ENCODE peak calls at places on chromosomes 2 and 18, in seven cellular contexts. One of them, this sample, is unnamed.

GRCh38 chr2:235497096-235497495 is 3.3 kb downstream of the AGAP1 start:
- DNase-seq in fibroblast of lung: no peak
- DNase-seq in Peyer's patch: no peak
- DNase-seq in astrocyte: no peak
- DNase-seq in right atrium auricular region: no peak
- DNase-seq in lung: no peak
- DNase-seq in psoas muscle: no peak
- DNase-seq in this sample: no peak

GRCh38 chr2:47070155-47070919 is 84.8 kb downstream of the STPG4 start:
- DNase-seq in Peyer's patch: no peak
- DNase-seq in psoas muscle: peak
- DNase-seq in fibroblast of lung: no peak
- DNase-seq in lung: no peak
- DNase-seq in right atrium auricular region: no peak
- DNase-seq in astrocyte: no peak
- DNase-seq in this sample: no peak

GRCh38 chr2:24164416-24164973 is 10.4 kb upstream of the FAM228A start:
- DNase-seq in fibroblast of lung: peak
- DNase-seq in right atrium auricular region: no peak
- DNase-seq in psoas muscle: no peak
- DNase-seq in Peyer's patch: peak
- DNase-seq in astrocyte: no peak
- DNase-seq in lung: no peak
- DNase-seq in this sample: peak

GRCh38 chr2:216780843-216781242 is 79.0 kb downstream of the TNP1 start:
- DNase-seq in Peyer's patch: no peak
- DNase-seq in psoas muscle: no peak
- DNase-seq in lung: no peak
- DNase-seq in right atrium auricular region: no peak
- DNase-seq in astrocyte: no peak
- DNase-seq in fibroblast of lung: no peak
- DNase-seq in this sample: no peak

GRCh38 chr2:234677758-234678538 is 181.1 kb upstream of the ARL4C start:
- DNase-seq in psoas muscle: no peak
- DNase-seq in lung: no peak
- DNase-seq in fibroblast of lung: peak
- DNase-seq in astrocyte: peak
- DNase-seq in right atrium auricular region: peak
- DNase-seq in Peyer's patch: no peak
- DNase-seq in this sample: no peak

GRCh38 chr2:121960251-121960650 is 204.8 kb downstream of the TSN start:
- DNase-seq in fibroblast of lung: no peak
- DNase-seq in lung: no peak
- DNase-seq in astrocyte: no peak
- DNase-seq in psoas muscle: no peak
- DNase-seq in Peyer's patch: no peak
- DNase-seq in right atrium auricular region: no peak
- DNase-seq in this sample: no peak

GRCh38 chr2:105294844-105295481 is 34.6 kb downstream of the TGFBRAP1 start:
- DNase-seq in lung: no peak
- DNase-seq in fibroblast of lung: peak
- DNase-seq in astrocyte: peak
- DNase-seq in right atrium auricular region: no peak
- DNase-seq in psoas muscle: no peak
- DNase-seq in Peyer's patch: no peak
- DNase-seq in this sample: peak

GRCh38 chr2:42135381-42136312 is 33.5 kb upstream of the EML4 start:
- DNase-seq in lung: no peak
- DNase-seq in Peyer's patch: no peak
- DNase-seq in psoas muscle: no peak
- DNase-seq in fibroblast of lung: no peak
- DNase-seq in astrocyte: no peak
- DNase-seq in right atrium auricular region: no peak
- DNase-seq in this sample: no peak

GRCh38 chr2:200308001-200308400 is 1.5 kb downstream of the SPATS2L start:
- DNase-seq in fibroblast of lung: peak
- DNase-seq in Peyer's patch: no peak
- DNase-seq in right atrium auricular region: no peak
- DNase-seq in lung: no peak
- DNase-seq in psoas muscle: no peak
- DNase-seq in astrocyte: peak
- DNase-seq in this sample: no peak

GRCh38 chr2:74005786-74006185 is 21.1 kb downstream of the TET3 start:
- DNase-seq in lung: no peak
- DNase-seq in astrocyte: no peak
- DNase-seq in fibroblast of lung: no peak
- DNase-seq in psoas muscle: no peak
- DNase-seq in Peyer's patch: peak
- DNase-seq in right atrium auricular region: no peak
- DNase-seq in this sample: no peak

GRCh38 chr2:168851674-168852320 is 38.4 kb downstream of the SPC25 start:
- DNase-seq in right atrium auricular region: no peak
- DNase-seq in lung: no peak
- DNase-seq in Peyer's patch: no peak
- DNase-seq in fibroblast of lung: peak
- DNase-seq in psoas muscle: no peak
- DNase-seq in astrocyte: peak
- DNase-seq in this sample: no peak

GRCh38 chr18:76075777-76076176 is 419.3 kb downstream of the ZNF516 start:
- DNase-seq in lung: no peak
- DNase-seq in right atrium auricular region: no peak
- DNase-seq in fibroblast of lung: no peak
- DNase-seq in psoas muscle: no peak
- DNase-seq in Peyer's patch: no peak
- DNase-seq in astrocyte: no peak
- DNase-seq in this sample: no peak

GRCh38 chr2:149733936-149734685 is 146.5 kb upstream of the MMADHC start:
- DNase-seq in psoas muscle: no peak
- DNase-seq in lung: no peak
- DNase-seq in right atrium auricular region: no peak
- DNase-seq in astrocyte: peak
- DNase-seq in fibroblast of lung: no peak
- DNase-seq in Peyer's patch: no peak
- DNase-seq in this sample: no peak

GRCh38 chr2:57278451-57278850 is 768.2 kb upstream of the VRK2 start:
- DNase-seq in fibroblast of lung: no peak
- DNase-seq in right atrium auricular region: no peak
- DNase-seq in Peyer's patch: no peak
- DNase-seq in astrocyte: no peak
- DNase-seq in lung: no peak
- DNase-seq in psoas muscle: no peak
- DNase-seq in this sample: no peak

GRCh38 chr2:168734199-168734746 is 68.2 kb upstream of the NOSTRIN start:
- DNase-seq in astrocyte: no peak
- DNase-seq in Peyer's patch: no peak
- DNase-seq in psoas muscle: peak
- DNase-seq in right atrium auricular region: no peak
- DNase-seq in lung: no peak
- DNase-seq in fibroblast of lung: no peak
- DNase-seq in this sample: peak

GRCh38 chr2:162731917-162732804 is 106.4 kb downstream of the KCNH7 start:
- DNase-seq in psoas muscle: no peak
- DNase-seq in fibroblast of lung: no peak
- DNase-seq in lung: no peak
- DNase-seq in Peyer's patch: no peak
- DNase-seq in right atrium auricular region: no peak
- DNase-seq in astrocyte: no peak
- DNase-seq in this sample: no peak

GRCh38 chr2:196515041-196515440 is 124.5 kb upstream of the CCDC150 start:
- DNase-seq in astrocyte: no peak
- DNase-seq in psoas muscle: no peak
- DNase-seq in Peyer's patch: no peak
- DNase-seq in right atrium auricular region: no peak
- DNase-seq in lung: no peak
- DNase-seq in fibroblast of lung: no peak
- DNase-seq in this sample: peak

GRCh38 chr2:238973038-238973772 is 125.3 kb downstream of the TWIST2 start:
- DNase-seq in right atrium auricular region: no peak
- DNase-seq in lung: no peak
- DNase-seq in Peyer's patch: no peak
- DNase-seq in astrocyte: peak
- DNase-seq in fibroblast of lung: peak
- DNase-seq in psoas muscle: no peak
- DNase-seq in this sample: no peak

GRCh38 chr2:219616550-219616949 is 10.9 kb upstream of the SLC4A3 start:
- DNase-seq in lung: no peak
- DNase-seq in right atrium auricular region: no peak
- DNase-seq in astrocyte: no peak
- DNase-seq in Peyer's patch: no peak
- DNase-seq in fibroblast of lung: no peak
- DNase-seq in psoas muscle: no peak
- DNase-seq in this sample: peak

GRCh38 chr2:159564081-159564480 is 52.3 kb downstream of the BAZ2B start:
- DNase-seq in Peyer's patch: no peak
- DNase-seq in fibroblast of lung: no peak
- DNase-seq in psoas muscle: no peak
- DNase-seq in lung: no peak
- DNase-seq in astrocyte: peak
- DNase-seq in right atrium auricular region: no peak
- DNase-seq in this sample: no peak

GRCh38 chr2:53970095-53970897 is 497 bp downstream of the PSME4 start:
- DNase-seq in Peyer's patch: peak
- DNase-seq in lung: peak
- DNase-seq in fibroblast of lung: peak
- DNase-seq in astrocyte: peak
- DNase-seq in psoas muscle: peak
- DNase-seq in right atrium auricular region: peak
- DNase-seq in this sample: peak

GRCh38 chr18:21099442-21099841 is 12.2 kb downstream of the ROCK1 start:
- DNase-seq in psoas muscle: no peak
- DNase-seq in lung: no peak
- DNase-seq in Peyer's patch: peak
- DNase-seq in astrocyte: no peak
- DNase-seq in fibroblast of lung: no peak
- DNase-seq in right atrium auricular region: no peak
- DNase-seq in this sample: no peak

GRCh38 chr2:9228781-9229469 is 22.3 kb downstream of the ASAP2 start:
- DNase-seq in Peyer's patch: no peak
- DNase-seq in right atrium auricular region: peak
- DNase-seq in astrocyte: no peak
- DNase-seq in fibroblast of lung: no peak
- DNase-seq in lung: no peak
- DNase-seq in psoas muscle: no peak
- DNase-seq in this sample: no peak

GRCh38 chr2:86350751-86351150 is 13.3 kb upstream of the REEP1 start:
- DNase-seq in astrocyte: no peak
- DNase-seq in lung: no peak
- DNase-seq in fibroblast of lung: no peak
- DNase-seq in right atrium auricular region: no peak
- DNase-seq in Peyer's patch: no peak
- DNase-seq in psoas muscle: no peak
- DNase-seq in this sample: no peak

GRCh38 chr2:62461707-62462106 is 44.3 kb downstream of the TMEM17 start:
- DNase-seq in lung: no peak
- DNase-seq in Peyer's patch: no peak
- DNase-seq in psoas muscle: peak
- DNase-seq in astrocyte: peak
- DNase-seq in right atrium auricular region: no peak
- DNase-seq in fibroblast of lung: no peak
- DNase-seq in this sample: no peak

GRCh38 chr2:230627806-230628724 is 84.6 kb upstream of the CAB39 start:
- DNase-seq in lung: no peak
- DNase-seq in Peyer's patch: no peak
- DNase-seq in fibroblast of lung: peak
- DNase-seq in psoas muscle: no peak
- DNase-seq in right atrium auricular region: no peak
- DNase-seq in astrocyte: peak
- DNase-seq in this sample: no peak
- H3K27ac ChIP-seq in lung: no peak
- H3K27ac ChIP-seq in Peyer's patch: no peak
- H3K27ac ChIP-seq in fibroblast of lung: no peak
- H3K27ac ChIP-seq in psoas muscle: no peak
- H3K27ac ChIP-seq in right atrium auricular region: no peak
- H3K27ac ChIP-seq in astrocyte: no peak
- H3K27ac ChIP-seq in this sample: no peak

GRCh38 chr2:133841905-133842304 is 273.6 kb upstream of the NCKAP5 start:
- DNase-seq in fibroblast of lung: peak
- DNase-seq in right atrium auricular region: no peak
- DNase-seq in Peyer's patch: no peak
- DNase-seq in lung: no peak
- DNase-seq in psoas muscle: no peak
- DNase-seq in astrocyte: peak
- DNase-seq in this sample: no peak
- H3K27ac ChIP-seq in fibroblast of lung: peak
- H3K27ac ChIP-seq in right atrium auricular region: no peak
- H3K27ac ChIP-seq in Peyer's patch: no peak
- H3K27ac ChIP-seq in lung: no peak
- H3K27ac ChIP-seq in psoas muscle: no peak
- H3K27ac ChIP-seq in astrocyte: peak
- H3K27ac ChIP-seq in this sample: peak

DNA sequence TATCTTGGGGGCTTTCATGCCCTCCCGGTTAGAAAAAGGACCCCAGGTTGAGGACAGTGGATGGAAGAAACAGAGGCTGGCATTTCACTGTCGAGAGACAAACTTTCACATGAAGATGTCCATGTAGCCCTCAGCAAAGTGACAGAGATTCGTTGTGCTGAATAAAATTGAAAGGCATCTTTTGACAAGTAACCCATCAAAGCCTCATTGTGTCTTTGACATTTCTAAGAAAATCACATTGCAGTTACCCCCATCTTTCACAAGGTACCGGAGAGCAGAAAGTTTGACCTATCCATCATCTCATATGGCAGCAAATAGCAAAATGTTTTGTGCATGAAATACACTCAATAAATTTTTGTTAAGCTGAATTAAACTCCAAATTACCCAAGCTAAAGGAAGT is 2.0 kb upstream of the MBP start:
- DNase-seq in right atrium auricular region: no peak
- DNase-seq in fibroblast of lung: no peak
- DNase-seq in Peyer's patch: no peak
- DNase-seq in astrocyte: no peak
- DNase-seq in psoas muscle: no peak
- DNase-seq in lung: no peak
- DNase-seq in this sample: no peak
- H3K27ac ChIP-seq in right atrium auricular region: peak
- H3K27ac ChIP-seq in fibroblast of lung: no peak
- H3K27ac ChIP-seq in Peyer's patch: no peak
- H3K27ac ChIP-seq in astrocyte: no peak
- H3K27ac ChIP-seq in psoas muscle: peak
- H3K27ac ChIP-seq in lung: no peak
- H3K27ac ChIP-seq in this sample: peak

DNA sequence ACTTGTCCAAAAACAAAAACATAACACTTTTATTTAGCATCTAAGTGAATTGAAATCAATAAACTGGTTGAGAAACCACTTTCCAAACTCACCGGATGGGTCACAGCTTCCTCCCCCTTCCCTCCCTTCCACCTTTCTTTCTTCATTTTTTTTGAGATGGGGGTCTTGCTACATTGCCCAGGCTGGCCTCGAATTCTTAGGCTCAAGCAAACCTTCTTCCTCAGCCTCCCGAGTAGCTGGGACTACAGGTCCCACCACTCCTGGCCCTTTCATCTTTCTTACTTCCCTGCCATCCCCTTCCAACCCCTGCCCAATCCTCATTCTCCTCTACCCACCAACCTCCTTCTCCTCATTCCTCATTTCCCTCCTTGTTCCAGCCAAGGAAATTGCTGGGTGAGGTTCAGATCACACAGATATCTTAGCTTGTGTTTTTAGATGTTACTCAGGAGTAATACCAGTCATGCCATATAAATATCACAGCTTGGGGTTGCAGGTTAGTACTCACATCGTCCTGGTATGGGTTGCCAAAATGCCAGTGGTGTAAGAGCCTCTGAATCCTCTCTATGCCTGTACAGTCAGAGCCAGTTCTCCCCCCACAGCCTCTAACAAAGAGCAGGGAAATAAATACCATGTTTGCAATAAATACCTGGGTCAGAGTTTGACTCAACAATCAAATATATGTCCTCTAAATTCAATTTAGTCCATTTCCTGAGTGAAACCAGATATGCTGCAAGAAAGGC is 132.7 kb upstream of the NDUFV2 start:
- DNase-seq in fibroblast of lung: no peak
- DNase-seq in Peyer's patch: no peak
- DNase-seq in lung: no peak
- DNase-seq in astrocyte: peak
- DNase-seq in psoas muscle: no peak
- DNase-seq in right atrium auricular region: no peak
- DNase-seq in this sample: no peak
- H3K27ac ChIP-seq in fibroblast of lung: no peak
- H3K27ac ChIP-seq in Peyer's patch: no peak
- H3K27ac ChIP-seq in lung: no peak
- H3K27ac ChIP-seq in astrocyte: no peak
- H3K27ac ChIP-seq in psoas muscle: no peak
- H3K27ac ChIP-seq in right atrium auricular region: no peak
- H3K27ac ChIP-seq in this sample: no peak

This sample was measured in heart right ventricle.